ENCODE peak calls at places on chromosomes 1 and 21, in seven cellular contexts. I, W, X, H, G, M and K are unnamed samples.

GRCh38 chr1:7360526-7360925 is 410.6 kb upstream of the VAMP3 start:
- DNase-seq in I (no peak), W (no peak), X (no peak), H (no peak), G (no peak), M (no peak), K (no peak)

GRCh38 chr1:32071758-32072621 is 749 bp upstream of the TMEM39B start:
- DNase-seq in I (peak; percentile 75), W (no peak), X (no peak), H (no peak), G (no peak), M (no peak), K (no peak)

GRCh38 chr1:230849451-230850194 is 18.7 kb downstream of the C1orf198 start:
- DNase-seq in I (peak; percentile 95), W (no peak), X (peak; percentile 89), H (no peak), G (no peak), M (peak; percentile 11), K (no peak)

GRCh38 chr1:202959276-202959620 is 1.1 kb upstream of the ADIPOR1 start:
- DNase-seq in I (peak; percentile 55), W (no peak), X (no peak), H (no peak), G (no peak), M (peak; percentile 37), K (no peak)

GRCh38 chr1:154466879-154467767 is 34.9 kb upstream of the TDRD10 start:
- DNase-seq in I (peak; percentile 37), W (no peak), X (no peak), H (no peak), G (no peak), M (no peak), K (no peak)

GRCh38 chr1:15703562-15703961 is 19.4 kb downstream of the PLEKHM2 start:
- DNase-seq in I (peak; percentile 80), W (peak; percentile 61), X (peak; percentile 94), H (no peak), G (peak; percentile 60), M (no peak), K (no peak)

GRCh38 chr1:30512922-30513265 is 210.5 kb downstream of the MATN1 start:
- DNase-seq in I (no peak), W (no peak), X (no peak), H (no peak), G (peak; percentile 16), M (no peak), K (no peak)

GRCh38 chr1:169891539-169891885 is 2.2 kb downstream of the SCYL3 start:
- DNase-seq in I (no peak), W (no peak), X (peak; percentile 44), H (no peak), G (no peak), M (no peak), K (no peak)

GRCh38 chr21:16514316-16514715 is 784.5 kb downstream of the USP25 start:
- DNase-seq in I (no peak), W (no peak), X (no peak), H (no peak), G (no peak), M (no peak), K (no peak)

GRCh38 chr1:222073307-222073995 is 331.6 kb upstream of the DUSP10 start:
- DNase-seq in I (peak; percentile 25), W (no peak), X (no peak), H (no peak), G (no peak), M (peak; percentile 23), K (no peak)

GRCh38 chr1:46804027-46804889 is 5.4 kb downstream of the CYP4B1 start:
- DNase-seq in I (no peak), W (no peak), X (no peak), H (no peak), G (no peak), M (no peak), K (no peak)

GRCh38 chr1:119275145-119275929 is 93.2 kb upstream of the HAO2 start:
- DNase-seq in I (peak; percentile 85), W (no peak), X (no peak), H (peak; percentile 19), G (peak; percentile 32), M (peak; percentile 55), K (peak; percentile 42)

GRCh38 chr1:58718435-58718834 is 18.6 kb upstream of the MYSM1 start:
- DNase-seq in I (peak; percentile 41), W (no peak), X (no peak), H (no peak), G (no peak), M (no peak), K (no peak)

GRCh38 chr1:231603598-231604275 is 22.9 kb upstream of the DISC1 start:
- DNase-seq in I (peak; percentile 74), W (no peak), X (no peak), H (peak; percentile 12), G (peak; percentile 29), M (peak; percentile 79), K (no peak)

DNA sequence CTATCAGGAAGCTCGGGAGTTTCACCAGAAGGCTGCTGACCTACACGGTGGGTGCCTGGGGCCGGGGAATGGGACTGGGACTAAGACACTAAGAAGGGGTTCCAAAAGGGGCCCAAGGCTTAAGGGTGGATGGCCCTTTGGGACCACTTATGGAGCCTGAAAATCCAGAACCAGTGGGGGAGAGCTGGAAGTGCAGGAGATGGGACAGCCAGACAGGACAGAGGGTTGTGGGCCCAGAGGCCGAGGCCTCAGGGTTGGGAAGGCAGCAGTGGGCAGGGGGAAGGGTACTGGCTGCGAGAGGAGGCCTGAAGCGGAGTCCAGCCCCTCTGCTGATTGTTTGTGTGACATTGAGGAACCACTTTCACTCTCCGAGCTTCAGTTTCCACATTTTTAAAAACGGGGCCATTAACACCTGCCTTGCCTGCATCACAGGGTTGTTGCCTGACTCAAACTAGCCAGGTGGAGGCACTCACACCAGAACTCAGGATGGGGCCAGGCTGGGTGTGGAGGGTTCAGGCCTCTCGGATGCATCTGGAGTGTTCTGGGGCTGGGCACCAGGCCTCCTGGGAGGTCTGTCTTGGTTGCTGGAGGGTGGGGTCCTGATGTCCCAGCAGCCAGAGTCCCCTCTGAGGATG is 3.0 kb downstream of the TTC24 start:
- DNase-seq in I (no peak), W (no peak), X (no peak), H (no peak), G (no peak), M (no peak), K (no peak)
- TF ChIP-seq CTCF in I (no peak), W (no peak), X (no peak), H (no peak), G (no peak), M (no peak), K (no peak)

DNA sequence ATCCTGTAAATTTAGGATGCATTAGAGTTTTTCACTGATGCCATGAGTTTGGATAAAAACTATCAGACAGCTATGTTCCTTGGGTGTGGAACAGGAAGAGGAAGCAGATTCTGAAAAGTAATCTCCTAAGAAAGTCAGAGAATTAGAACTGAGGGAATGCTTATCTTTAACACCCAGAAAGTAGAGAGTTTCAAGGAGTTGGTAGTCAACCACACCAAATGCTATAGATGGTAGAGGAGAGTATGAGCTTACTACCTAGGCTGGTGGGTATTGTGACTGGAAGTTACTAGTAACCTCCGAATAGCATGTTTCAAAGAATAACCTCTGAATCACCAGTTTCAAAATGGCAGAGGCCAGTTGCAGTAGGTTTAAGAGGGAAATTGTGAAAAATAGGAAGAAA is 288.0 kb downstream of the HMCN1 start:
- DNase-seq in I (no peak), W (no peak), X (no peak), H (no peak), G (no peak), M (no peak), K (no peak)
- TF ChIP-seq CTCF in I (no peak), W (no peak), X (no peak), H (no peak), G (no peak), M (no peak), K (no peak)

DNA sequence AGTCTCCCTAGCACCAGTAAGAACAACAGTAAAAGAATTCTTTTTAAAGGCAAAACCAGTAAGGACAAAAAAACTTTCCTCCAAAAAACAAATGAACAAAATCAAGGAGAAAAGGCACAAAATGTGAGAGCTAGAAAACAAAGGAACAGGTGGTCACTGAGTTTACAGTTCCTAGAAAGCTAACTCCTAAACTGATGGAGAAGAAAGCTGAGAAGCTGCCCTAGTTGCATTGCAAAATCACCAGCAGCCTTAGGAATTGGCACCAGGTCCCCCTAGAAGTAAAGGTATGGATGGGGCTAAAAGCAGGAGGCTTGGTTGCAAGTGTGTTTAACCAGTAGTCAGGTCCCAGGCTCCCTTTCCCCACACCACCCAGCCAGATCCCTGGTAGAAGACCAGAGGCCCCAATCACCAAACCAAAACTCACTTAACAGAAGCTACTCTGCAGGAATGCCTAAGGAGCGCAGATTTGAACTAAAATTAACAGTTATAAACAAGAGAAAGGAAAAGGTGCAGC is 47.6 kb downstream of the RAB3GAP2 start:
- DNase-seq in I (no peak), W (no peak), X (no peak), H (no peak), G (no peak), M (no peak), K (no peak)
- TF ChIP-seq CTCF in I (no peak), W (no peak), X (no peak), H (no peak), G (no peak), M (no peak), K (no peak)

GRCh38 chr1:156670791-156671190 is 6.4 kb downstream of the NES start:
- DNase-seq in I (no peak), W (no peak), X (no peak), H (no peak), G (no peak), M (no peak), K (no peak)

GRCh38 chr1:156671804-156672203 is 5.4 kb downstream of the NES start:
- DNase-seq in I (no peak), W (no peak), X (no peak), H (no peak), G (no peak), M (no peak), K (no peak)

GRCh38 chr1:156675715-156676311 is 1.4 kb downstream of the NES start:
- DNase-seq in I (no peak), W (no peak), X (no peak), H (no peak), G (no peak), M (no peak), K (peak; percentile 73)

GRCh38 chr1:156675271-156675708 is 1.9 kb downstream of the NES start:
- DNase-seq in I (no peak), W (no peak), X (no peak), H (no peak), G (no peak), M (no peak), K (no peak)

GRCh38 chr1:156673387-156674121 is 3.7 kb downstream of the NES start:
- DNase-seq in I (no peak), W (no peak), X (no peak), H (no peak), G (no peak), M (no peak), K (peak; percentile 83)
- TF ChIP-seq CTCF in I (no peak), W (no peak), X (no peak), H (no peak), G (no peak), M (no peak), K (no peak)

GRCh38 chr1:51566260-51566659 is 47.2 kb upstream of the EPS15 start:
- DNase-seq in I (no peak), W (no peak), X (no peak), H (no peak), G (no peak), M (no peak), K (no peak)
- TF ChIP-seq CTCF in I (peak; percentile 12), W (no peak), X (no peak), H (no peak), G (no peak), M (no peak), K (no peak)